ENCODE peak calls at places on chromosomes 5 and 9, in five cellular contexts. U, T, L, I and W are unnamed samples.

GRCh38 chr9:73810585-73811215 is 659.0 kb downstream of the ANXA1 start:
- DNase-seq in I (no peak), L (no peak), T (no peak), U (no peak), W (no peak)

GRCh38 chr9:95725045-95725444 is 150.4 kb upstream of the ERCC6L2 start:
- DNase-seq in L (no peak), T (no peak), U (no peak), I (no peak), W (no peak)

GRCh38 chr9:68476889-68477288 is 63.8 kb downstream of the TMEM252 start:
- DNase-seq in I (no peak), L (no peak), U (no peak), T (no peak), W (no peak)

GRCh38 chr5:128513816-128514215 is 24.2 kb downstream of the FBN2 start:
- DNase-seq in U (no peak), L (no peak), T (no peak), I (no peak), W (no peak)

GRCh38 chr9:135619599-135619886 is 19.8 kb downstream of the GLT6D1 start:
- DNase-seq in T (no peak), U (no peak), I (no peak), L (no peak), W (no peak)

GRCh38 chr5:176441921-176442323 is 6.3 kb upstream of the FAF2 start:
- DNase-seq in L (no peak), U (no peak), T (no peak), I (no peak), W (peak)

GRCh38 chr5:177466861-177467260 is 6.6 kb downstream of the DBN1 start:
- DNase-seq in I (no peak), L (no peak), U (no peak), T (no peak), W (no peak)

GRCh38 chr9:133526721-133527321 is 2.1 kb upstream of the MYMK start:
- DNase-seq in T (peak), U (no peak), I (no peak), L (no peak), W (no peak)

GRCh38 chr9:37026085-37026935 is 7.8 kb downstream of the PAX5 start:
- DNase-seq in I (peak), U (no peak), T (no peak), L (no peak), W (no peak)

DNA sequence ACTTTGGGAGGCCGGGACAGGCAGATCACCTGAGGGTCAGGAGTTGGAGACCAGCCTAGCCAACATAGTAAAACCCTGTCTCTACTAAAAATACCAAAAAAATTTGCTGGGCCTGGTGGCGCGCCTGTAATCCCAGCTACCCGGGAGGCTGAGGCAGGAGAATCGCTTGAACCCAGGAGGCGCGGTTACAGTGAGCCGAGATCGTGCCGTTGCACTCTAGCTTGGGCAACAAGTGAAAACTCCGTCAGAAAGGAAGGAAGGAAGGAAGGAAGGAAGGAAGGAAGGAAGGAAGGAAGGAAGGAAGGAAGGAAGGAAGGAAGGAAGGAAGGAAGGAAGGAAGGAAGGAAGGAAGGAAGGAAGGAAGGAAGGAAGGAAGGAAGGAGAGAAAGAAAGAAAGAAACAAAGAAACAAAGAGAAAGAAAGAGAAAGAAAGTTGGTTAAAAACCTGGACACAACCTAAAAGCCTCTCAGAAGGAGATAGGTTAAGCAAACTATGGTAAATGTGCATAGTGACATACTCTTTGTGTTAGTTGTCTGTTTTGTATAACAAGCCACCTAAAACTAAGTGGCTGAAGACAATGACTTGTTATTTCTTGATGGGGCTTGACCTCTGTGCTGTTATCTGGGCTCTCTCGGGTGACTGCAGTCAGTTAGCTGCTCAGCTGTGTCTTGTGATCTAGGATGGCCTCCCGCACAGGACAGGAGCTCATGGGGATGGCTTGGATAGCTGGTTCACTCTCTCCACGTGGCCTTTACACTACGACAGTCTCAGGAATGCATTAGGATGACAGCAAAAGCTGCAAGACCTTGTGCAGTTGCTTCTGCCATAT is 8.0 kb upstream of the MYO10 start:
- DNase-seq in I (no peak), U (no peak), L (no peak), T (no peak), W (no peak)
- H3K4me3 ChIP-seq in I (no peak), U (no peak), L (no peak), T (no peak), W (no peak)

GRCh38 chr9:119052339-119053030 is 316.8 kb downstream of the BRINP1 start:
- DNase-seq in U (no peak), I (no peak), T (no peak), L (no peak), W (no peak)

GRCh38 chr9:119050281-119050680 is 319.0 kb downstream of the BRINP1 start:
- DNase-seq in I (no peak), U (no peak), L (no peak), T (no peak), W (no peak)

GRCh38 chr9:119047513-119047912 is 321.7 kb downstream of the BRINP1 start:
- DNase-seq in T (no peak), I (no peak), U (no peak), L (no peak), W (no peak)

DNA sequence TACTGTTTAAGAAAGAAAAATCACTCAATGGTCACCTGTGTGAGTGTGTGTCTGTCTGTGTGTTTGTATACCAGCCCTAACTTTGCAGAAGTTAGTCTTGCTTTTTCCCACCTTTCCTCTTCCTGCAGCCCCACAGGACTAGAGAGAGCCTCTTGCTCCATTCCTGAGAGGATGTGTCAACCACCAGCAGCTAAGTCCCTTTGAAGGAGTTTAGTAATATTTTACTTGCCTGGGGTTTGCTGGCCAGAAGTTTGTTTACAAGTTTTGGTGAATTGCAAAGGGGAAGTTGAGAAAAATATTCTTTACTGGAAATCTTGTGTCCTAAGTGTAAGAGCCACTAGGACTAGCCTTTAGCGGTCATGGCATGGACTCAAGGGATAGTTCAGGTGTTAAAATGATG is 316.2 kb downstream of the BRINP1 start:
- DNase-seq in I (no peak), U (no peak), L (no peak), T (no peak), W (no peak)
- TF ChIP-seq CTCF in I (no peak), U (no peak), L (no peak), T (no peak), W (no peak)

GRCh38 chr5:16936150-16937022 is at the start of gene MYO10:
- DNase-seq in U (no peak), I (peak), L (peak), T (no peak), W (no peak)

GRCh38 chr5:16933337-16933736 is 2.8 kb downstream of the MYO10 start:
- DNase-seq in T (no peak), I (no peak), U (no peak), L (no peak), W (no peak)

GRCh38 chr5:16935271-16936149 is 578 bp downstream of the MYO10 start:
- DNase-seq in U (no peak), T (no peak), I (no peak), L (no peak), W (no peak)

GRCh38 chr5:16934123-16934522 is 2.0 kb downstream of the MYO10 start:
- DNase-seq in L (peak), I (peak), T (peak), U (no peak), W (no peak)

DNA sequence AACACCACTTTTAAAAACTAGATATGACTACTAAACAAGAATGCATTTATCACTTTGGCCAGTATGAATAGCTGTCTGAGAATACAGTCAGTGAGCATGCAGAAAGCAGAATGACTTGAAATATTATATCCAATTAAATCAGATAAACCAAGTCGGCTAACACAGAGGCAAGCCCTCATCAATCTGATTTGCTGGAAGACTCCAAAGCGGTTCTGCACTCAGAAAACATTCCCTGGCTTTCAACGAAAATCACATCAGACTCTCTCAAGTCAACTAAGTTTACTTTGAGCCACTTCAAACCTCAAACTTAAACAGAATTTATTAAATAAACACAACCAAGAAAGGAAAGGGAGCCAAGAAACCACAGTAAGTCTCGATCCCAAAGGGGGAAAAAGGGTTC is 1.4 kb downstream of the MYO10 start:
- DNase-seq in T (no peak), L (no peak), I (no peak), U (no peak), W (no peak)
- H3K4me3 ChIP-seq in T (no peak), L (peak), I (no peak), U (peak), W (peak)

DNA sequence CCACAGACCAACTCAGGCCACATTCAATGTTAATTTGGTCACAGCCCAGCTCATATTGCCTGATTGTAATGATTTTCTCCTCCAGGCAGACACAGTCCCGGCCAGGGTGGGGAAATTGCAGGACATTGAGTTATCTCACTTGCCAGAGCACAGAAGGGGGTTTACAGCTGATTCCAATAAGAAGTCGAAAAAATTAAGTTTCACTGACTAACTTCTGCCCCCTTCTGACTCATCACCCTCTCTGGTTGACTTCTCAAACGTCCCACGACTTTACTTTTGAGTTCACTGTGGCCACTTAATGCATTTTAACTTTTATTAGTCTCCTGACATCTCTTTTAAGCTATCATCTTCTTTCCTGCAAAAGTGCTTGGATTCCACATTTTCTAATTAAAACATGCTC is 321.4 kb upstream of the WWC1 start:
- DNase-seq in L (no peak), U (peak), I (no peak), T (no peak), W (no peak)
- TF ChIP-seq CTCF in L (no peak), U (peak), I (no peak), T (no peak), W (no peak)

DNA sequence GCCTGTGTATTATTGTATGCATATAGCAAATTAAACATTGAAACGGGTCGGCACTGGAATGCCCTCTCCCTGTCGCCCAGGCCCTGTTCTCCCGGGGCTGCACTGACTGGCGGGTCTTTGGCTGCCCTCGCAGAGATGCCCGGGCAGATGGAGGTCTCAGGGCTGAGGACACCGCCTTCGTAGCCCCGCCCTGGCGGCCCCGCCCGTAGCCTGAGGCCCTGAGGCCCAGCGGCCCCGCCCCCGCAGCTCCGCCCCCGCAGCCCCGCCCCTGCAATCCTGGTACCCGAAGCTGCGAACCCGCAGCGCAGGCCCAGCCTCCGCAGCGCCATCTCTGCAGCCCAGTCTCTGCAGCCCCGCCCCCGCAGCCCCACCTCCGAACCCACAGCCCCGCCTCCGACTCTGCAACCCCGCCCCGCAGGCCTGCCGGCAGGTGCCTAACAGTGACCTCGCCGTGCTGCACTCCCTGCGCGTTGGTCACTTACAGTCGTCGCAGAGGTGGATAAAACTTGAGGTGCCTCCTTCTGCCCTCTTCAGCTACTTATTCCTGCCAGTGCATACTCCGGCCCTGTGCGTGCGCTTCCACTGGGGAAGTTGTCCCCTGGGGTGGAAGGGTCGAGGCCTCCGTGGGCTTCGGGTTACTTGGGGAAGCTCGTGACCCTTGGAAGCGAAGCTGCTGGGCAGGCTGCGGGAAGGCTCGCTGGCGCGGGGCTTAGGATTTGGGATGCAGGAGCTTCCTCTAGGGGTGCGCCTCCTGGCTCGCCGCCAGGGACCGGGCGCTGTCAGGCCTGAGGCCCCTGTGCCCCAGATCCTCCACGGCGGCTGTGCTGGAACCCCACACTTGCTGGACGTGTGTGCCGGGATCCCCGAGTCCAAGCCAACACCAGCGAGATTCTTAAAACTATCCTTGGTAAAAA is 72.3 kb downstream of the ICE1 start:
- DNase-seq in I (peak), U (no peak), T (no peak), L (no peak), W (no peak)
- H3K4me3 ChIP-seq in I (no peak), U (peak), T (no peak), L (peak), W (no peak)

GRCh38 chr5:30041831-30042385 is 1151.6 kb upstream of the CDH6 start:
- DNase-seq in I (no peak), L (no peak), T (no peak), U (no peak), W (no peak)

GRCh38 chr5:30039379-30039778 is 1154.1 kb upstream of the CDH6 start:
- DNase-seq in L (no peak), I (no peak), T (no peak), U (no peak), W (no peak)

GRCh38 chr5:30042677-30043076 is 1150.8 kb upstream of the CDH6 start:
- DNase-seq in U (no peak), L (no peak), T (no peak), I (no peak), W (no peak)

GRCh38 chr5:30041291-30041690 is 1152.2 kb upstream of the CDH6 start:
- DNase-seq in L (no peak), T (no peak), I (no peak), U (no peak), W (no peak)

DNA sequence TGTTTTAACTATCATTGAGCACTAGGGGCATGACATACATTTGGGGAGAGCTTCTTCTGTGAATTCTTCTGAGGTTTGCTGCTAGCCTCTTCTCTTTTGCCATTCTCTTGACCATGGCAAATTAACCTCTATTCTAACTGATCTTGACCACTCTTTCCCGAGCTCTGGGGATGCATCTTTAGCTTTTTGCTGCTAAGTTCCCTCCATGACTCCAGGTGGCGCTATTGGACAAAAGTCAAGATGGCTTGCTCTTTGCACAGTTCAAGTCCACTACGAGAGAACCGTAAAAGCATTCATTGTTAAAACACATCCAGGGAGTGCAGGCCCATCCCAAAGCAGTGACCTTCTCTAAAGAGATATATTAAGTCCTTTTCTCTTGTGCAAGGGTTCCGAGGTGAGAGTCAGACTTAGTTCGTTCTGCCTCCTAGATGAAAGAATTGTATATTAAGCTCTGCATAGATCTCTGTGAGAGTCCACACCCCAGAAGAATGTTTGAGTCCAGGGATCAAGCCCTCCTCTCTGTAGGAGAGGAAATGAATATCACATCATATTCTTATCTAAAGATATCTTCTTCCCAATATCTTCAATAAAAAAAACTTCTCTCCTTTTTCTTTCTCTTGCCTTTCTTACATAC is 1152.9 kb upstream of the CDH6 start:
- DNase-seq in I (peak), T (no peak), U (no peak), L (no peak), W (no peak)
- TF ChIP-seq CTCF in I (peak), T (peak), U (peak), L (peak), W (peak)

GRCh38 chr9:126763130-126763764 is 41.6 kb upstream of the ZBTB43 start:
- DNase-seq in L (no peak), T (no peak), U (no peak), I (peak), W (no peak)

GRCh38 chr9:126756876-126757415 is 47.9 kb upstream of the ZBTB43 start:
- DNase-seq in T (no peak), U (no peak), I (no peak), L (no peak), W (no peak)

GRCh38 chr9:126756238-126756637 is 48.6 kb upstream of the ZBTB43 start:
- DNase-seq in L (no peak), T (no peak), I (no peak), U (no peak), W (no peak)

GRCh38 chr9:126758916-126759576 is 45.8 kb upstream of the ZBTB43 start:
- DNase-seq in U (no peak), T (no peak), I (no peak), L (no peak), W (no peak)

DNA sequence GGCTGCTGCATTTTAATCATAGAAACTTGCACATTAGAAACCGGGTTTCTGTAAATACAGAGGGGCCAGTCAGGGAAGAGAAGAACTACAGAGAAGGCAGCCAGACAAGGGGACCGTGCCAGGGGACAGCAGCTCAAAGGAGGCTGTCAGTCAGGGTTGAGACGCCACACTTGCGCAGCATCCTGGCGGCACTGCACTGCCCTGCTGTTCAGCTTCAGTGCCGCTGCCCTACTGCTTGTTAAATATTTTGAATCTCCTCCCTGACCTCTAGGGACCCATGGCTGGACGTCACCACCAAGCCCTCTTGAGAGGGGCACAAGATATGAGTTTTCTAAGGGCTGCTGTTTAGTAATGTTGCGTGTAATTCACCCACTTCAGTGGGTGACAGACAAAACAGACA is 43.6 kb upstream of the ZBTB43 start:
- DNase-seq in I (no peak), U (no peak), L (no peak), T (no peak), W (no peak)
- H3K4me3 ChIP-seq in I (no peak), U (no peak), L (no peak), T (no peak), W (no peak)

GRCh38 chr5:56856779-56857178 is 41.4 kb downstream of the MAP3K1 start:
- DNase-seq in L (no peak), T (no peak), U (no peak), I (no peak), W (no peak)
- TF ChIP-seq CTCF in L (no peak), T (no peak), U (no peak), I (peak), W (no peak)

GRCh38 chr5:53073349-53073748 is 36.2 kb downstream of the MOCS2 start:
- DNase-seq in T (no peak), U (no peak), I (no peak), L (no peak), W (no peak)
- H3K4me3 ChIP-seq in T (no peak), U (no peak), I (no peak), L (no peak), W (no peak)